ENCODE peak calls at places on chromosomes 7 and 10, in four cellular contexts. E, N, X and Q are unnamed samples.

GRCh38 chr7:134737561-134738353 is 41.7 kb upstream of the CALD1 start:
- DNase-seq in E (peak; percentile 34), N (no peak), X (no peak), Q (no peak)

GRCh38 chr7:17129218-17129617 is 169.2 kb upstream of the AHR start:
- DNase-seq in E (no peak), N (no peak), X (no peak), Q (no peak)

GRCh38 chr10:49831352-49832040 is 69.4 kb upstream of the OGDHL start:
- DNase-seq in E (no peak), N (no peak), X (no peak), Q (no peak)

GRCh38 chr10:28996947-28997551 is 291.8 kb upstream of the LYZL1 start:
- DNase-seq in E (no peak), N (no peak), X (no peak), Q (no peak)

GRCh38 chr10:114839901-114840300 is 18.3 kb downstream of the FHIP2A start:
- DNase-seq in E (no peak), N (no peak), X (no peak), Q (no peak)

GRCh38 chr7:109460296-109460695 is 890.6 kb downstream of the DNAJB9 start:
- DNase-seq in E (no peak), N (no peak), X (no peak), Q (no peak)

GRCh38 chr7:25831901-25832411 is 320.0 kb upstream of the NFE2L3 start:
- DNase-seq in E (no peak), N (no peak), X (no peak), Q (no peak)

GRCh38 chr10:83881647-83882046 is 257.7 kb upstream of the GHITM start:
- DNase-seq in E (peak; percentile 4), N (no peak), X (no peak), Q (no peak)

GRCh38 chr7:140209866-140210609 is 33.3 kb upstream of the KDM7A start:
- DNase-seq in E (peak; percentile 57), N (no peak), X (no peak), Q (peak; percentile 53)

GRCh38 chr10:79159785-79160184 is 91.0 kb downstream of the ZMIZ1 start:
- DNase-seq in E (peak; percentile 53), N (no peak), X (peak; percentile 77), Q (no peak)

GRCh38 chr10:123645615-123646014 is 20.5 kb upstream of the GPR26 start:
- DNase-seq in E (no peak), N (no peak), X (no peak), Q (no peak)

GRCh38 chr10:71314028-71314693 is 4.9 kb upstream of the SLC29A3 start:
- DNase-seq in E (peak; percentile 61), N (no peak), X (peak; percentile 73), Q (peak; percentile 40)

GRCh38 chr10:15180736-15181135 is 12.2 kb upstream of the NMT2 start:
- DNase-seq in E (no peak), N (no peak), X (no peak), Q (no peak)

GRCh38 chr10:79445217-79445707 is at the start of gene ZCCHC24:
- DNase-seq in E (peak; percentile 72), N (no peak), X (peak; percentile 84), Q (peak; percentile 57)

GRCh38 chr10:132885451-132886210 is 56.7 kb downstream of the CFAP46 start:
- DNase-seq in E (no peak), N (no peak), X (peak; percentile 38), Q (peak; percentile 16)

GRCh38 chr10:15035385-15036301 is 8.1 kb upstream of the OLAH start:
- DNase-seq in E (peak; percentile 44), N (no peak), X (no peak), Q (peak; percentile 24)

GRCh38 chr7:149171894-149172533 is 23.3 kb upstream of the ZNF282 start:
- DNase-seq in E (no peak), N (no peak), X (no peak), Q (no peak)

GRCh38 chr7:2760098-2760889 is 72.3 kb downstream of the AMZ1 start:
- DNase-seq in E (peak; percentile 38), N (peak; percentile 82), X (peak; percentile 80), Q (peak; percentile 88)

GRCh38 chr10:124827474-124827873 is 25.9 kb downstream of the ABRAXAS2 start:
- DNase-seq in E (no peak), N (no peak), X (no peak), Q (peak; percentile 63)

GRCh38 chr7:137953043-137953691 is 48.7 kb downstream of the CREB3L2 start:
- DNase-seq in E (no peak), N (no peak), X (no peak), Q (no peak)

GRCh38 chr10:50992356-50992866 is 81.9 kb upstream of the PRKG1 start:
- DNase-seq in E (no peak), N (no peak), X (no peak), Q (peak; percentile 43)

GRCh38 chr7:13797545-13797944 is 191.9 kb downstream of the ETV1 start:
- DNase-seq in E (no peak), N (no peak), X (no peak), Q (no peak)

GRCh38 chr7:27863866-27864265 is 123.9 kb downstream of the TAX1BP1 start:
- DNase-seq in E (no peak), N (no peak), X (no peak), Q (no peak)

DNA sequence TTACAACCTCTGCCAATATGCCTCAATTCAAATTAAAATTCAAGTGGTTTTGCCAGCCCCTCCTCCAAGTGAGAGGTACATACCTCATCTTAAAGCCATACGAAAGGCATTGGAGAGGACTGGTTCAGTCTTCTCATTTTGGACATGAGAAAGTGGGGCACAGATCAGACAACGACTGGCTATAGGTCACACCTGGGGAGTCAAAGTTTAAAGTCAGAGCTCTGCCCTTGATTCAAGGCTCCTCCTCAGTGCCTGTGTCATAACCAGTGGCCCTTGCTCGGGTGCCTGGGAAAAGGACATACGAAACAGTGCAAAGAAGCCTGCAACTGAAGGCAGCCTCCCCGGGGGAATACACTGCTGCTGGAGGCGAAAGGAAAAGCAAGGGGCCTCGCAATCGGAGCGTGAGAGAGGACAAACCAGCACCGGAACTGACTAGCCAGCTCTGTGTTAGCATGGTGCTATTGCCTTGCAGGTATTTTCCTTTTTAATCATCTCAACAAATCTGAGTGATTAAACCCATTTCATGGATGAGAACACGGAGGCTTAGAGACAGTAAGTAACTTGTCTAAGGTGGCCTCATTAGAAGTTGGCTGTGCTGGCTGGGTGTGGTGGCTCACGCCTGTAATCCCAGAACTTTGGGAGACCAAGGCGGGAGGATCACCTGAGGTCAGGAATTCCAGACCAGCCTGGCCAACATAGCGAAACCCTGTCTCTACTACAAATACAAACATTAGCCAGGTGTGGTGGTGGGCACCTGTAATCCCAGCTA is 1.1 kb upstream of the MTPAP start:
- DNase-seq in E (no peak), N (no peak), X (no peak), Q (no peak)
- H3K4me3 ChIP-seq in E (no peak overlapping the region), N (no peak overlapping the region), X (peak overlapping the region; percentile 85), Q (no peak overlapping the region)

GRCh38 chr7:44639701-44640321 is 33.4 kb downstream of the OGDH start:
- DNase-seq in E (peak; percentile 73), N (peak; percentile 54), X (no peak), Q (no peak)
- H3K4me3 ChIP-seq in E (no peak overlapping the region), N (no peak overlapping the region), X (no peak overlapping the region), Q (no peak overlapping the region)

DNA sequence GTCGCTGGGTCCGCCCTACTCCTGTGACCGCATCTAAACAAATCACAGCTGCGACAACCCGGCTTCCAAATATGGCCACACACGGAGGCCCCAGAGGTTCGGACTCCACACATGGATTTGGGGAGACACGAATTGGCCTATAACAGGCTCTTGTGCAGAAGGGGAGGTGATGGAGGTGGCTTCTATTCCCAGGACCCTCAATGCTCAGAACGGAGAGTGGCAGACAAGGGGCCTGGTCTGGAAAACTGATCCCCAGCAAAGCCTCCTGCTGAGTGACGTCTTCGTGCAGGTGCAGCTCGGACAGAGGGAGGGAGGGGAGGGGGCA is 90.2 kb downstream of the FOXL3 start:
- DNase-seq in E (no peak), N (no peak), X (peak; percentile 22), Q (peak; percentile 9)
- H3K4me3 ChIP-seq in E (no peak overlapping the region), N (no peak overlapping the region), X (peak overlapping the region; percentile 58), Q (no peak overlapping the region)

GRCh38 chr7:711967-712600 is 14.4 kb upstream of the DNAAF5 start:
- DNase-seq in E (no peak), N (no peak), X (no peak), Q (no peak)
- H3K4me3 ChIP-seq in E (no peak overlapping the region), N (peak overlapping the region; percentile 4), X (peak overlapping the region; percentile 56), Q (no peak overlapping the region)

GRCh38 chr7:93923291-93923690 is 1.8 kb downstream of the GNG11 start:
- DNase-seq in E (no peak), N (no peak), X (no peak), Q (no peak)

GRCh38 chr7:93920496-93921189 is 892 bp upstream of the GNG11 start:
- DNase-seq in E (no peak), N (no peak), X (no peak), Q (no peak)

GRCh38 chr7:93923946-93924345 is 2.4 kb downstream of the GNG11 start:
- DNase-seq in E (no peak), N (no peak), X (no peak), Q (no peak)

GRCh38 chr7:93921607-93922446 is at the start of gene GNG11:
- DNase-seq in E (peak; percentile 51), N (peak; percentile 51), X (peak; percentile 90), Q (peak; percentile 65)

GRCh38 chr7:93921190-93921585 is 347 bp upstream of the GNG11 start:
- DNase-seq in E (no peak), N (no peak), X (no peak), Q (no peak)
- H3K4me3 ChIP-seq in E (no peak overlapping the region), N (no peak overlapping the region), X (peak overlapping the region; percentile 63), Q (no peak overlapping the region)